ENCODE peak calls at places on chromosomes 4 and X, in four cellular contexts. One of them, this sample, is unnamed.

GRCh38 chr4:54683616-54684346 is 26.0 kb downstream of the KIT start:
- DNase-seq in cardiac muscle cell: peak; percentile 22
- DNase-seq in astrocyte: no peak
- DNase-seq in heart left ventricle: no peak
- DNase-seq in this sample: no peak

GRCh38 chr4:95165926-95166524 is 382.7 kb downstream of the UNC5C start:
- DNase-seq in heart left ventricle: no peak
- DNase-seq in cardiac muscle cell: peak; percentile 87
- DNase-seq in astrocyte: peak; percentile 50
- DNase-seq in this sample: no peak

GRCh38 chr4:37737456-37737855 is 51.3 kb upstream of the RELL1 start:
- DNase-seq in heart left ventricle: no peak
- DNase-seq in astrocyte: peak; percentile 75
- DNase-seq in cardiac muscle cell: no peak
- DNase-seq in this sample: no peak

GRCh38 chr4:77465271-77465670 is 140.3 kb upstream of the CXCL13 start:
- DNase-seq in heart left ventricle: no peak
- DNase-seq in cardiac muscle cell: no peak
- DNase-seq in astrocyte: no peak
- DNase-seq in this sample: no peak

GRCh38 chrX:16114640-16115039 is 8.7 kb upstream of the GRPR start:
- DNase-seq in astrocyte: peak; percentile 75
- DNase-seq in heart left ventricle: no peak
- DNase-seq in cardiac muscle cell: no peak
- DNase-seq in this sample: no peak

GRCh38 chr4:162457071-162457865 is 293.5 kb upstream of the FSTL5 start:
- DNase-seq in astrocyte: no peak
- DNase-seq in cardiac muscle cell: no peak
- DNase-seq in heart left ventricle: no peak
- DNase-seq in this sample: no peak

GRCh38 chr4:165439344-165439743 is 60.5 kb downstream of the CPE start:
- DNase-seq in cardiac muscle cell: no peak
- DNase-seq in astrocyte: no peak
- DNase-seq in heart left ventricle: no peak
- DNase-seq in this sample: no peak

GRCh38 chr4:164251257-164251656 is 502.7 kb upstream of the SMIM31 start:
- DNase-seq in cardiac muscle cell: no peak
- DNase-seq in heart left ventricle: no peak
- DNase-seq in astrocyte: no peak
- DNase-seq in this sample: no peak

GRCh38 chr4:115505326-115505725 is 391.9 kb upstream of the NDST4 start:
- DNase-seq in cardiac muscle cell: no peak
- DNase-seq in astrocyte: no peak
- DNase-seq in heart left ventricle: no peak
- DNase-seq in this sample: no peak

GRCh38 chrX:2715066-2715600 is 24.0 kb downstream of the CD99 start:
- DNase-seq in astrocyte: no peak
- DNase-seq in heart left ventricle: no peak
- DNase-seq in cardiac muscle cell: no peak
- DNase-seq in this sample: no peak

GRCh38 chr4:147103403-147103946 is 157.8 kb upstream of the TTC29 start:
- DNase-seq in astrocyte: peak; percentile 98
- DNase-seq in cardiac muscle cell: peak; percentile 60
- DNase-seq in heart left ventricle: peak; percentile 81
- DNase-seq in this sample: peak; percentile 58

GRCh38 chr4:107823870-107824366 is 814 bp upstream of the SGMS2 start:
- DNase-seq in astrocyte: no peak
- DNase-seq in cardiac muscle cell: peak; percentile 5
- DNase-seq in heart left ventricle: no peak
- DNase-seq in this sample: no peak

GRCh38 chr4:114286275-114286674 is 306.8 kb upstream of the ARSJ start:
- DNase-seq in heart left ventricle: no peak
- DNase-seq in cardiac muscle cell: no peak
- DNase-seq in astrocyte: peak; percentile 74
- DNase-seq in this sample: no peak

GRCh38 chr4:107710493-107711459 is 9.3 kb downstream of the PAPSS1 start:
- DNase-seq in heart left ventricle: no peak
- DNase-seq in cardiac muscle cell: no peak
- DNase-seq in astrocyte: no peak
- DNase-seq in this sample: no peak

GRCh38 chr4:8639021-8639420 is 46.5 kb downstream of the CPZ start:
- DNase-seq in astrocyte: no peak
- DNase-seq in cardiac muscle cell: no peak
- DNase-seq in heart left ventricle: peak; percentile 6
- DNase-seq in this sample: no peak

GRCh38 chrX:104253567-104254441 is 929 bp downstream of the ESX1 start:
- DNase-seq in heart left ventricle: no peak
- DNase-seq in astrocyte: no peak
- DNase-seq in cardiac muscle cell: peak; percentile 48
- DNase-seq in this sample: no peak

GRCh38 chrX:134619838-134620237 is 38.4 kb downstream of the PLAC1 start:
- DNase-seq in cardiac muscle cell: no peak
- DNase-seq in astrocyte: no peak
- DNase-seq in heart left ventricle: no peak
- DNase-seq in this sample: no peak

GRCh38 chrX:12790878-12791252 is 347 bp upstream of the PRPS2 start:
- DNase-seq in heart left ventricle: no peak
- DNase-seq in astrocyte: no peak
- DNase-seq in cardiac muscle cell: no peak
- DNase-seq in this sample: no peak

GRCh38 chr4:19224820-19225219 is 1026.9 kb upstream of the SLIT2 start:
- DNase-seq in astrocyte: no peak
- DNase-seq in cardiac muscle cell: peak; percentile 52
- DNase-seq in heart left ventricle: no peak
- DNase-seq in this sample: no peak

GRCh38 chrX:48090123-48090522 is 18.7 kb upstream of the ZNF630 start:
- DNase-seq in heart left ventricle: no peak
- DNase-seq in astrocyte: no peak
- DNase-seq in cardiac muscle cell: no peak
- DNase-seq in this sample: no peak

GRCh38 chr4:156294577-156294976 is 340.9 kb upstream of the CTSO start:
- DNase-seq in cardiac muscle cell: peak; percentile 49
- DNase-seq in astrocyte: peak; percentile 94
- DNase-seq in heart left ventricle: peak; percentile 22
- DNase-seq in this sample: no peak

GRCh38 chr4:179130122-179130714 is 1688.0 kb upstream of the AGA start:
- DNase-seq in heart left ventricle: no peak
- DNase-seq in cardiac muscle cell: no peak
- DNase-seq in astrocyte: no peak
- DNase-seq in this sample: no peak

GRCh38 chrX:53093748-53094583 is at the start of gene KANTR:
- DNase-seq in astrocyte: peak; percentile 90
- DNase-seq in cardiac muscle cell: peak; percentile 93
- DNase-seq in heart left ventricle: peak; percentile 89
- DNase-seq in this sample: peak; percentile 90

GRCh38 chr4:125838239-125838601 is 523.5 kb downstream of the FAT4 start:
- DNase-seq in heart left ventricle: no peak
- DNase-seq in astrocyte: no peak
- DNase-seq in cardiac muscle cell: no peak
- DNase-seq in this sample: no peak

GRCh38 chr4:174283507-174284180 is at the start of the genes CEP44 and FBXO8:
- DNase-seq in heart left ventricle: peak; percentile 54
- DNase-seq in cardiac muscle cell: peak; percentile 81
- DNase-seq in astrocyte: peak; percentile 74
- DNase-seq in this sample: peak; percentile 74

GRCh38 chr4:97475621-97476020 is 667.7 kb downstream of the STPG2 start:
- DNase-seq in cardiac muscle cell: no peak
- DNase-seq in heart left ventricle: no peak
- DNase-seq in astrocyte: no peak
- DNase-seq in this sample: no peak

GRCh38 chr4:68342139-68342538 is 7.8 kb downstream of the YTHDC1 start:
- DNase-seq in astrocyte: peak; percentile 58
- DNase-seq in heart left ventricle: no peak
- DNase-seq in cardiac muscle cell: no peak
- DNase-seq in this sample: no peak

GRCh38 chr4:7121174-7121573 is 53.3 kb upstream of the GRPEL1 start:
- DNase-seq in heart left ventricle: no peak
- DNase-seq in cardiac muscle cell: no peak
- DNase-seq in astrocyte: no peak
- DNase-seq in this sample: peak; percentile 43

GRCh38 chrX:54358424-54359211 is 772 bp upstream of the WNK3 start:
- DNase-seq in cardiac muscle cell: peak; percentile 87
- DNase-seq in astrocyte: peak; percentile 63
- DNase-seq in heart left ventricle: peak; percentile 41
- DNase-seq in this sample: peak; percentile 33

GRCh38 chr4:31538877-31539276 is 818.7 kb downstream of the PCDH7 start:
- DNase-seq in astrocyte: no peak
- DNase-seq in cardiac muscle cell: no peak
- DNase-seq in heart left ventricle: no peak
- DNase-seq in this sample: no peak
- TF ChIP-seq CTCF in astrocyte: no peak
- TF ChIP-seq CTCF in cardiac muscle cell: no peak
- TF ChIP-seq CTCF in heart left ventricle: no peak
- TF ChIP-seq CTCF in this sample: no peak

DNA sequence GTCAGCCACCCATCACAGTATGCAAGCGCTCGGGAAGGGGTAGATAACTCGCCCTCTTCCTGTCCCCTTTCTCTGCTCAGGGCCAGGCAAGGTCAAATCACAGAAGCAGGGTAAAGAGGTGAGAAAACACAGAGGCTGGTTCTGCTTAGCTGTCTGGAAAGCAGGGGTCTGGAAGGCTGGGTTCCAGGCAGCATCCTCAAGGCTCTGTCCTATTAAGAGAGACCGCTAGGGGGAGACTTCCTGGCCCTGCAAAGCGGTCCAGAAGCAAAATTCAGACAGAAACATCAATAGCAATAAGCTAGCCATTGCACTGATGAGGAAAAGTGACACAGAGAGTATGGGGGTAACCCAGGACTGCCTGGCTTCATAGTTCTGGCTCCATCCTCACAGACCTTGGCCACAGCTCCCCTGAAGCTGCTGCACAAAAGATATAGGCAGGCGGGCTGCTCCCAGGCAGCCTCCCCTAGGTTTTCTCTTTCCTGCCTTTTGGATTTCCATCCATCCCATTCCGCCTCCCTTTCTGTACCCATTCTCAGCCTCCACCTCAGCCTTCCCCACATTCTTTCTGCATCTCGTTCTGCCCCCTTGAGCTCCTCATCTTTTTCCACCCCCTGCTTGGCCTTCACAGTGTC is 308.5 kb downstream of the EVC2 start:
- DNase-seq in heart left ventricle: no peak
- DNase-seq in astrocyte: no peak
- DNase-seq in cardiac muscle cell: peak; percentile 65
- DNase-seq in this sample: no peak
- TF ChIP-seq CTCF in heart left ventricle: peak; percentile 55
- TF ChIP-seq CTCF in astrocyte: peak; percentile 82
- TF ChIP-seq CTCF in cardiac muscle cell: peak; percentile 87
- TF ChIP-seq CTCF in this sample: peak; percentile 14

GRCh38 chrX:71955530-71956120 is 45.0 kb downstream of the NHSL2 start:
- DNase-seq in astrocyte: no peak
- DNase-seq in heart left ventricle: no peak
- DNase-seq in cardiac muscle cell: no peak
- DNase-seq in this sample: no peak
- TF ChIP-seq CTCF in astrocyte: no peak
- TF ChIP-seq CTCF in heart left ventricle: no peak
- TF ChIP-seq CTCF in cardiac muscle cell: no peak
- TF ChIP-seq CTCF in this sample: no peak

GRCh38 chr4:13857800-13858199 is 230.3 kb upstream of the BOD1L1 start:
- DNase-seq in astrocyte: no peak
- DNase-seq in heart left ventricle: no peak
- DNase-seq in cardiac muscle cell: no peak
- DNase-seq in this sample: no peak

GRCh38 chr4:13856387-13856786 is 228.9 kb upstream of the BOD1L1 start:
- DNase-seq in cardiac muscle cell: no peak
- DNase-seq in astrocyte: no peak
- DNase-seq in heart left ventricle: no peak
- DNase-seq in this sample: no peak

GRCh38 chr4:13859423-13859822 is 231.9 kb upstream of the BOD1L1 start:
- DNase-seq in astrocyte: no peak
- DNase-seq in cardiac muscle cell: no peak
- DNase-seq in heart left ventricle: no peak
- DNase-seq in this sample: no peak

GRCh38 chr4:13857397-13857796 is 229.9 kb upstream of the BOD1L1 start:
- DNase-seq in astrocyte: no peak
- DNase-seq in heart left ventricle: no peak
- DNase-seq in cardiac muscle cell: no peak
- DNase-seq in this sample: no peak

DNA sequence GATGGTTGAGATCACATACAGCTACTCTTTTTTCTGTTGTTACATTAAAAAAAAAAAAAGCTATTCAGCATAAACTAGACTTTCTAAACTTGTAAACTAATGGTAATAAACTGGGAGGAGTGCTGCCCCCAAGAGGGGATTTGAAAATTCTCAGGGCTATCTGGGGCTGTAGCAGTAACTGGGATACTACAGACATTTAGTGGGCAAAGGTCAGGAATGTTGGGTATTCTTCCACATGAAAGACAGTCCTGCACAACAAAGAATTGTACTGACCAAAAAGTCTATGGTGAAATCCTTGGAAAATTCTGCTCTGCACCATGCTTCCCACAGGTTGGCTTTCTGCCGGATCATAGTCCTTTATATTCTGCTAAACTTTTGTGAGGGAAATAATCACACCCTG is 232.6 kb upstream of the BOD1L1 start:
- DNase-seq in astrocyte: no peak
- DNase-seq in cardiac muscle cell: no peak
- DNase-seq in heart left ventricle: no peak
- DNase-seq in this sample: no peak
- TF ChIP-seq CTCF in astrocyte: no peak
- TF ChIP-seq CTCF in cardiac muscle cell: peak; percentile 27
- TF ChIP-seq CTCF in heart left ventricle: peak; percentile 22
- TF ChIP-seq CTCF in this sample: no peak

GRCh38 chrX:111035256-111035655 is 60.7 kb upstream of the PAK3 start:
- DNase-seq in cardiac muscle cell: no peak
- DNase-seq in heart left ventricle: no peak
- DNase-seq in astrocyte: no peak
- DNase-seq in this sample: no peak
- TF ChIP-seq CTCF in cardiac muscle cell: no peak
- TF ChIP-seq CTCF in heart left ventricle: no peak
- TF ChIP-seq CTCF in astrocyte: no peak
- TF ChIP-seq CTCF in this sample: no peak

GRCh38 chr4:187073820-187074219 is 350.2 kb upstream of the FAT1 start:
- DNase-seq in heart left ventricle: no peak
- DNase-seq in astrocyte: no peak
- DNase-seq in cardiac muscle cell: no peak
- DNase-seq in this sample: no peak

GRCh38 chr4:187069398-187069797 is 345.7 kb upstream of the FAT1 start:
- DNase-seq in heart left ventricle: no peak
- DNase-seq in cardiac muscle cell: no peak
- DNase-seq in astrocyte: no peak
- DNase-seq in this sample: no peak

GRCh38 chr4:187070740-187071139 is 347.1 kb upstream of the FAT1 start:
- DNase-seq in astrocyte: no peak
- DNase-seq in cardiac muscle cell: no peak
- DNase-seq in heart left ventricle: no peak
- DNase-seq in this sample: no peak

GRCh38 chr4:187070158-187070557 is 346.5 kb upstream of the FAT1 start:
- DNase-seq in cardiac muscle cell: no peak
- DNase-seq in heart left ventricle: no peak
- DNase-seq in astrocyte: no peak
- DNase-seq in this sample: no peak

GRCh38 chr4:187071896-187072295 is 348.2 kb upstream of the FAT1 start:
- DNase-seq in astrocyte: no peak
- DNase-seq in heart left ventricle: no peak
- DNase-seq in cardiac muscle cell: peak; percentile 10
- DNase-seq in this sample: no peak
- TF ChIP-seq CTCF in astrocyte: no peak
- TF ChIP-seq CTCF in heart left ventricle: no peak
- TF ChIP-seq CTCF in cardiac muscle cell: no peak
- TF ChIP-seq CTCF in this sample: no peak

This sample was measured in psoas muscle.